ENCODE peak calls at places on chromosomes 16 and 17, in five cellular contexts. G, W, K, D and R are unnamed samples.

GRCh38 chr17:21445091-21445650 is 69.0 kb downstream of the KCNJ12 start:
- DNase-seq in K (no peak), W (no peak), D (no peak), G (no peak), R (no peak)

GRCh38 chr17:33234930-33235685 is 58.0 kb downstream of the ASIC2 start:
- DNase-seq in W (peak), K (no peak), G (peak), D (no peak), R (peak)

GRCh38 chr17:1727258-1727789 is 2.8 kb downstream of the WDR81 start:
- DNase-seq in D (no peak), K (no peak), W (no peak), G (no peak), R (no peak)

GRCh38 chr16:25026621-25027020 is 11.5 kb upstream of the ARHGAP17 start:
- DNase-seq in K (no peak), G (no peak), W (no peak), D (no peak), R (no peak)

GRCh38 chr17:47621293-47622178 is 28.2 kb upstream of the KPNB1 start:
- DNase-seq in K (peak), D (no peak), G (peak), W (peak), R (peak)

GRCh38 chr17:17669851-17670232 is 11.4 kb upstream of the RAI1 start:
- DNase-seq in D (no peak), W (no peak), K (no peak), G (no peak), R (no peak)

GRCh38 chr16:87375426-87376135 is 8.0 kb downstream of the FBXO31 start:
- DNase-seq in W (peak), G (no peak), K (no peak), D (no peak), R (no peak)

GRCh38 chr17:40469805-40470675 is 26.8 kb downstream of the IGFBP4 start:
- DNase-seq in W (no peak), K (no peak), G (peak), D (no peak), R (no peak)

GRCh38 chr16:67100569-67101300 is 9.0 kb upstream of the PHAF1 start:
- DNase-seq in D (no peak), G (peak), K (no peak), W (peak), R (no peak)

GRCh38 chr17:30379303-30380105 is 777 bp downstream of the CPD start:
- DNase-seq in W (no peak), D (peak), G (no peak), K (peak), R (no peak)

GRCh38 chr17:8143581-8144400 is 8.4 kb downstream of the PER1 start:
- DNase-seq in W (peak), K (no peak), G (no peak), D (no peak), R (no peak)

GRCh38 chr17:55263565-55264272 is 1.0 kb upstream of the HLF start:
- DNase-seq in W (no peak), G (no peak), D (no peak), K (peak), R (no peak)

GRCh38 chr17:73255671-73256181 is 6.0 kb downstream of the CPSF4L start:
- DNase-seq in W (peak), K (peak), D (peak), G (peak), R (peak)

GRCh38 chr17:82961366-82962162 is 117.8 kb upstream of the METRNL start:
- DNase-seq in W (no peak), D (no peak), K (no peak), G (no peak), R (no peak)

GRCh38 chr17:67435122-67435521 is 58.0 kb downstream of the PITPNC1 start:
- DNase-seq in K (no peak), D (no peak), G (no peak), W (peak), R (no peak)

GRCh38 chr17:50459081-50459676 is 9.5 kb downstream of the CHAD start:
- DNase-seq in W (no peak), G (peak), D (no peak), K (no peak), R (no peak)

GRCh38 chr17:33494156-33494555 is 201.1 kb upstream of the ASIC2 start:
- DNase-seq in K (peak), G (no peak), D (no peak), W (peak), R (no peak)

GRCh38 chr17:47172698-47173565 is 16.2 kb downstream of the CDC27 start:
- DNase-seq in W (peak), K (no peak), G (no peak), D (no peak), R (no peak)

GRCh38 chr17:40070895-40071719 is 8.3 kb downstream of the THRA start:
- DNase-seq in G (peak), W (no peak), K (no peak), D (no peak), R (peak)

GRCh38 chr17:80105762-80106161 is 4.4 kb downstream of the GAA start:
- DNase-seq in K (no peak), G (no peak), W (peak), D (no peak), R (peak)

GRCh38 chr16:84928679-84929420 is 82.5 kb downstream of the ZDHHC7 start:
- DNase-seq in K (no peak), G (no peak), W (peak), D (no peak), R (no peak)

DNA sequence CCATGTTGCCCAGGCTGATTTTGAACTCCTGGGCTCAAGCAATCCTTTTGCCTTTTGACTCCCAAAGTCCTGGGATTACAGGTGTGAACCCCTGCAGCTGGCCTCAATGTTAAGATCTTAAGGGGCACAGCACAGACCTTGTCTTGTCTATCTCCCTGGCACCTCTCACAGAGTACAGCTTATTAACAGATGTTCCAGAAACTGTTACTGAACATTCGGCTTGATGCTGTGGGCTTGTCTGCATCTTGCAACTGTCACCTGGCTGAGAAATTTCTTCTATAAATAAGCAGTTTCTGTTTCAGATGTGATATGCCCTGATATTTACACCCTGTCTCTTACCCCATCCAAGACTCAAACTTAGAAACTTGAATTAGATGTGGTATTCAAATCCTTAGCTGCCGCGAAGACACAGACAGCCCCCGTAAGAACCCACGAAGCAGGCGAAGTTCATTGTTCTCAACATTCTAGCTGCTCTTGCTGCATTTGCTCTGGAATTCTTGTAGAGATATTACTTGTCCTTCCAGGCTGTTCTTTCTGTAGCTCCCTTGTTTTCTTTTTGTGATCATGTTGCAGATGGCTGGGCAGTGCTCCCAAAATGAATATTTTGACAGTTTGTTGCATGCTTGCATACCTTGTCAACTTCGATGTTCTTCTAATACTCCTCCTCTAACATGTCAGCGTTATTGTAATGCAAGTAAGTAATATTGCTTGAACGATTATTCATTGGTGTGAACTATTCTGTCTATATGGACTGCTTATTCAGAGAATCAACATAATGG is at the start of gene TNFRSF17:
- DNase-seq in D (peak), K (no peak), G (no peak), W (no peak), R (no peak)
- TF ChIP-seq CTCF in D (no peak), K (no peak), G (no peak), W (no peak), R (no peak)

GRCh38 chr17:74987909-74988711 is 678 bp downstream of the CDR2L start:
- DNase-seq in G (peak), D (no peak), W (peak), K (peak), R (peak)
- TF ChIP-seq CTCF in G (no peak), D (no peak), W (peak), K (no peak), R (peak)

DNA sequence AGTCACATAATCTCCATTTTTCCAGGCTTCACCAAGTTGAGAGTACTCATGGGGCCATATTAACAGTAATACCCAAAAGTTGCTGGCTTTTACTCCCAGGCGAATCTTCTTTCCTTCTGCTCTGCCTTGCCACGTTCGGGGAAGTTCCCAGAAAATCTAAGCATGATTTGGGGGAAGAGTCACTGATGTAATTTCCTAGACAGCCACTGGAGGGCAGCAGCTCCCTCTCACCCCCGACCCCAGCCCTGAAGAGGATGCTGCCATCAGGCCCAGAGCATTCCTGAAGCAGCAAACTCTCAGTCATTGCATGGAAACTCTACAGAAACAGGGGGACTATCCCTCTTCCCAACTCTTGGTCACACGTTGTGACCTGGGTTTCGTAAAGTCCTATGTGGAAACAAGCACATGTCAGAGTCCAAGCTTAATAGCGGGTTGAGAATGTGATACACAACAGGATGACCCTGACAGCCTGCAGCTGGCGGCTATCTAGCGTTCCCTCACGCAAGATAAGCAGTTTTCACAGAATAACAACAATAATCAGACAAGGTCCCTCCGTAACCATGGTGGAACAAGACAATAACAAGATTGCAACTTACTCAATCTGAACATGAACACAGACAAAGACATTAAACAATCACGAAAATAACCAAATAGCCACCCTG is 43.8 kb upstream of the DHX40 start:
- DNase-seq in G (peak), W (peak), K (peak), D (peak), R (no peak)
- TF ChIP-seq CTCF in G (peak), W (peak), K (peak), D (peak), R (peak)

GRCh38 chr16:15477802-15478201 is 43.4 kb downstream of the BMERB1 start:
- DNase-seq in G (no peak), K (no peak), W (no peak), D (no peak), R (no peak)
- TF ChIP-seq CTCF in G (no peak), K (no peak), W (no peak), D (no peak), R (no peak)